ENCODE peak calls at places on chromosome 9, in four cellular contexts. X is CD8-positive, alpha-beta memory T cell; Q is Peyer's patch; I is ovary. J is an unnamed sample.

GRCh38 chr9:130770679-130771442 is 64.2 kb upstream of the ABL1 start:
- DNase-seq in Q (no peak), X (no peak), I (no peak), J (no peak)

GRCh38 chr9:69178583-69179011 is 4.5 kb downstream of the TJP2 start:
- DNase-seq in I (no peak), X (no peak), Q (no peak), J (no peak)

GRCh38 chr9:72628191-72628590 is 106.8 kb downstream of the TMC1 start:
- DNase-seq in X (no peak), Q (no peak), I (no peak), J (no peak)

GRCh38 chr9:242461-243080 is 27.9 kb downstream of the DOCK8 start:
- DNase-seq in X (no peak), I (no peak), Q (no peak), J (no peak)

GRCh38 chr9:110050925-110051355 is 157.0 kb downstream of the C9orf152 start:
- DNase-seq in Q (peak; percentile 50), X (no peak), I (peak; percentile 24), J (no peak)

GRCh38 chr9:133532937-133533668 is 1.4 kb upstream of the ADAMTSL2 start:
- DNase-seq in I (peak; percentile 72), Q (peak; percentile 44), X (peak; percentile 9), J (peak; percentile 30)

GRCh38 chr9:134136117-134136996 is 475 bp downstream of the WDR5 start:
- DNase-seq in X (no peak), Q (no peak), I (peak; percentile 43), J (peak; percentile 42)

GRCh38 chr9:124652203-124652992 is 118.7 kb downstream of the NR6A1 start:
- DNase-seq in I (no peak), X (no peak), Q (no peak), J (no peak)

GRCh38 chr9:114905160-114905940 is 25.0 kb downstream of the TNFSF8 start:
- DNase-seq in I (no peak), X (no peak), Q (no peak), J (no peak)

GRCh38 chr9:3336951-3337350 is 188.8 kb downstream of the RFX3 start:
- DNase-seq in X (no peak), Q (no peak), I (no peak), J (no peak)

GRCh38 chr9:3332802-3333201 is 193.0 kb downstream of the RFX3 start:
- DNase-seq in Q (no peak), I (no peak), X (no peak), J (no peak)

GRCh38 chr9:3330792-3331420 is 194.9 kb downstream of the RFX3 start:
- DNase-seq in Q (no peak), I (no peak), X (no peak), J (no peak)

GRCh38 chr9:3329361-3329760 is 196.4 kb downstream of the RFX3 start:
- DNase-seq in Q (no peak), X (no peak), I (no peak), J (no peak)

GRCh38 chr9:3331801-3332200 is 194.0 kb downstream of the RFX3 start:
- DNase-seq in X (no peak), I (no peak), Q (no peak), J (no peak)
- H3K27ac ChIP-seq in X (no peak overlapping the region), I (no peak overlapping the region), Q (no peak overlapping the region), J (no peak overlapping the region)

GRCh38 chr9:32837551-32838058 is 54.3 kb downstream of the TMEM215 start:
- DNase-seq in I (no peak), X (no peak), Q (no peak), J (no peak)
- H3K27ac ChIP-seq in I (no peak overlapping the region), X (no peak overlapping the region), Q (no peak overlapping the region), J (no peak overlapping the region)

GRCh38 chr9:13064676-13065075 is 214.8 kb downstream of the MPDZ start:
- DNase-seq in X (no peak), I (no peak), Q (no peak), J (no peak)
- H3K27ac ChIP-seq in X (no peak overlapping the region), I (no peak overlapping the region), Q (no peak overlapping the region), J (no peak overlapping the region)

DNA sequence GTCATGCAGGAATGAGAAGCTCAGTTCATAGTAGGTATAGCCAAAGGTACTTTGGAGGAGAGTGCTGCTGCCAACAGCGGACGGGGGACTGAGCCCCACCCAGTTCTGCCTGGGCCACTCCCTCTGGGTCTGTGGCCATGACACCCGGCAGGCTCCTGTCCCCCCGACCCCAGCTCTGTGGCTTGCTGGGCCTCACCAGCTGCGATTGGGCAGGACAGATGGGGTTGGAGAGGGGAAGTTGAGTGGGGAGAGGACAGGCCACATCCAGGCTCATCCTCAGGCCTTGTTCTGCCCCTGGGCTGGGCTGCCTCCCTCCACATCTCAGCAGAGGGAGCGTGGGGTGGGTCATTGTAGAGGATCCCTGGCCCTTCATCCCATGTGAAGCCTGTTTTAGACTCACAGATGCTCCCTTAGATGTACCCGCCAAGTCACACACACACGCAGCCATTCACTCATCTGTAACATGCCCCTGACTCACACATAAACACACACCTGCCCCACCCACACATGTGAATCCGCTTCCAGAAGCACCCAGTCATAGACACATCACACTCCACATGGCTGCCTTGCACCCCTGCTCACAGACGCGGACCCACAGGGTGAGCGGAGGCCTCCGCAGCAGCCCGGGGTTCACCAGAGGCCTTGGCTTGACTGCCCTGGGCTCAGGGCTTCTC is 48.8 kb downstream of the NTNG2 start:
- DNase-seq in X (no peak), I (no peak), Q (no peak), J (no peak)
- H3K27ac ChIP-seq in X (no peak overlapping the region), I (no peak overlapping the region), Q (no peak overlapping the region), J (peak overlapping the region; percentile 51)

GRCh38 chr9:95763983-95764382 is 111.5 kb upstream of the ERCC6L2 start:
- DNase-seq in Q (no peak), X (no peak), I (no peak), J (no peak)

GRCh38 chr9:95763006-95763405 is 112.5 kb upstream of the ERCC6L2 start:
- DNase-seq in I (no peak), X (no peak), Q (no peak), J (no peak)

GRCh38 chr9:95762322-95762721 is 113.2 kb upstream of the ERCC6L2 start:
- DNase-seq in X (no peak), I (no peak), Q (no peak), J (no peak)

GRCh38 chr9:95764920-95765319 is 110.6 kb upstream of the ERCC6L2 start:
- DNase-seq in X (no peak), I (no peak), Q (no peak), J (no peak)

GRCh38 chr9:95764490-95764889 is 111.0 kb upstream of the ERCC6L2 start:
- DNase-seq in X (no peak), Q (no peak), I (no peak), J (no peak)
- H3K27ac ChIP-seq in X (no peak overlapping the region), Q (peak overlapping the region; percentile 63), I (no peak overlapping the region), J (no peak overlapping the region)

J was measured in substantia nigra.